ENCODE peak calls at places on chromosome 14, in nine cellular contexts. X is fibroblast of lung; J is heart right ventricle; V is IMR-90; S is Panc1; Z is right atrium auricular region; Q is A549; A is BE2C; W is CD8-positive, alpha-beta T cell. L is an unnamed sample. For H3K9me3 and H3K4me1, the result is how much of the 10 kb centered on the place peaks cover.

GRCh38 chr14:60233251-60233650 is 15.8 kb upstream of the PPM1A start:
- DNase-seq in X (peak), J (no peak), V (peak), S (no peak), Z (no peak), Q (peak), A (no peak), W (no peak), L (no peak)

GRCh38 chr14:105140581-105140980 is 28.0 kb downstream of the JAG2 start:
- DNase-seq in X (no peak), J (no peak), V (no peak), S (no peak), Z (no peak), Q (no peak), A (no peak), W (no peak), L (no peak)

GRCh38 chr14:71050227-71050823 is 143.1 kb downstream of the PCNX1 start:
- DNase-seq in X (peak), J (no peak), V (peak), S (no peak), Z (no peak), Q (peak), A (no peak), W (no peak), L (no peak)

GRCh38 chr14:54814076-54814475 is 88.5 kb downstream of the GCH1 start:
- DNase-seq in X (no peak), J (no peak), V (no peak), S (no peak), Z (no peak), Q (peak), A (peak), W (no peak), L (no peak)

GRCh38 chr14:80152166-80152565 is 59.1 kb downstream of the DIO2 start:
- DNase-seq in X (no peak), J (no peak), V (no peak), S (no peak), Z (no peak), Q (no peak), A (no peak), W (no peak), L (no peak)

GRCh38 chr14:61467281-61467680 is 145.9 kb downstream of the PRKCH start:
- DNase-seq in X (no peak), J (peak), V (no peak), S (no peak), Z (no peak), Q (no peak), A (no peak), W (no peak), L (peak)

GRCh38 chr14:63203618-63204406 is 431 bp upstream of the RHOJ start:
- DNase-seq in X (peak), J (peak), V (peak), S (peak), Z (peak), Q (peak), A (peak), W (no peak), L (peak)

GRCh38 chr14:103186894-103187586 is 63.8 kb downstream of the TNFAIP2 start:
- DNase-seq in X (no peak), J (no peak), V (no peak), S (no peak), Z (no peak), Q (no peak), A (no peak), W (no peak), L (no peak)

GRCh38 chr14:77616133-77616453 is 344 bp downstream of the SPTLC2 start:
- DNase-seq in X (no peak), J (no peak), V (no peak), S (no peak), Z (no peak), Q (no peak), A (no peak), W (no peak), L (no peak)

GRCh38 chr14:76940057-76940456 is 88.5 kb downstream of the IRF2BPL start:
- DNase-seq in X (no peak), J (no peak), V (no peak), S (no peak), Z (no peak), Q (no peak), A (no peak), W (no peak), L (no peak)

DNA sequence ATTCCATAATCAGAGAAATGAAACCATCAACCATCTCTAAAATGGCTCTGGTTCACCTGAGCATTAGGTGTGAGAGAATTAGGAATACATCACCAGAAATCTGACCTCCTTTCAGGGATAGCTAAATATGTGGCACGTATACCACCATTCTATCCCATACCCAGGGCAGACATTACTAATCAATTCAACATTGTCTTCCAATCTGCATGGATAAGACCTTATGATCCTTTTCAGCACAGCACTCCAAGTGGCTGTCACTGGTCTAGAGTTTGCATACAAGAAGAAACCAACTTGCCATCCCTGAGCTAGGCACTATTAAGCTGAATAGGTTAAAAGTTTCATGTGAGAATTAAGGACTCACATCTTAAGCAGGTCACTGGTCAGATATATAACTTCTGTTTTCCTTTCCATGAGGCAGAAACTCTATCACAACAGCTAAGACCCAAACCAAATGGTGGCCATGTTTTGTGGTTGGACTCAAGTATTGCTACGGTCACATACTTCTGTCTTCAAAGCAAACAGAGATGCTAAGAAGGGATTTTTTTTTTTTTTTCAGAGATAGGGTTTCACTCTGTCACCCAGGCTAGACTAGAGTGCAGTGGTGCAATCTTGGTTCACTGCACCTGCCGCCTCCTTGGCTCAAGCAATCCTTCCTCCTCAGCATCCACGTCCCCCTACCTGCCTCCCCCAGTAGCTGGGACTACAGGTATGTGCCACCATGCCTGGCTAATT is 249.0 kb downstream of the DPF3 start:
- DNase-seq in X (no peak), J (no peak), V (peak), S (no peak), Z (no peak), Q (peak), A (no peak), W (no peak), L (peak)
- TF ChIP-seq CTCF in X (peak), J (no peak), V (no peak), S (no peak), Z (no peak), Q (no peak), A (no peak), W (no peak), L (no peak)

GRCh38 chr14:82011460-82011859 is 477.8 kb upstream of the SEL1L start:
- DNase-seq in X (no peak), J (no peak), V (no peak), S (no peak), Z (no peak), Q (no peak), A (no peak), W (no peak), L (no peak)

GRCh38 chr14:82009076-82009475 is 475.4 kb upstream of the SEL1L start:
- DNase-seq in X (no peak), J (no peak), V (no peak), S (no peak), Z (no peak), Q (no peak), A (no peak), W (no peak), L (no peak)

GRCh38 chr14:82009993-82010392 is 476.3 kb upstream of the SEL1L start:
- DNase-seq in X (no peak), J (no peak), V (no peak), S (no peak), Z (no peak), Q (no peak), A (no peak), W (no peak), L (no peak)
- H3K9me3 ChIP-seq in X (under half), J (under half), V (under half), S (under half), Z (under half), Q (under half), A (under half), W (under half), L (under half)

DNA sequence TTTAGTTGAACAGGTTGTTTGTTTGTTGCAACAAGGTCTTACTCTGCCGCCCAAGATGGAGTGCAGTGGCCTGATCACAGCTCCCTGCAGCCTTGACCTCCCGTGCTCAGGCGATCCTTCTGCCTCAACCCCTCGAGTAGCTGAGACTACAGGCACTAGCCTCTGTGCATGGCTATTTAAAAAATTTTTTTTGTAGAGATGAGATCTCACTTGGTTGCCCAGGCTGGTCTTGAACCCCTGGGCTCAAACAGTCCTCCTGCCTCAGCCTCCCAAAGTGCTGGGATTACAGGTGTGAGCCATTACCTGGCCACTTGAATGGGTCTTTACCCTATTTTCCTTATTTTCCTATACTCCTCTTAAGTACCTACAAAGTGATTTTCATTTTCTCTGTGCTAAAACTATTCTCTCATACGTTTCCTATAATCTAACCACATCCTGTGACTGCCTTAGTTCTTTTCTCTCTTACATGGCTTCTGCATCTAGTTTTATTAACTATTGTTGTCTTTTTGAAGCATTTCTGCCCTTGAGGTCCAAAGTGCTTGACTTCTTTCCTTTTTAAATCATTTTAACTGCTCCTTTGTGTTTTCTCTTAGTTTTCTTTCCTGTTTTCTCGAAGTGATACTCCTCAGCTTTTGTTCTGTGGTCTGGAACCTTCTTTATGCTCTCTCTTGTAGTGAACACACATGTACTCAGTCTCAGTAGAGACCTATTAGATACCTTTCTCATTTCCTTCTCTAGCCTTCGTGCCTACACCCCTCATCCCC is 14.1 kb downstream of the GPX2 start:
- DNase-seq in X (no peak), J (no peak), V (no peak), S (no peak), Z (no peak), Q (no peak), A (no peak), W (no peak), L (peak)
- H3K4me1 ChIP-seq in X (under half), J (under half), V (under half), S (under half), Z (under half), Q (under half), A (under half), W (half or more), L (under half)

GRCh38 chr14:92106095-92106937 is at the start of gene ATXN3:
- DNase-seq in X (peak), J (peak), V (peak), S (peak), Z (peak), Q (peak), A (peak), W (peak), L (peak)
- TF ChIP-seq CTCF in X (peak), J (peak), V (peak), S (peak), Z (peak), Q (peak), A (peak), W (peak), L (peak)

DNA sequence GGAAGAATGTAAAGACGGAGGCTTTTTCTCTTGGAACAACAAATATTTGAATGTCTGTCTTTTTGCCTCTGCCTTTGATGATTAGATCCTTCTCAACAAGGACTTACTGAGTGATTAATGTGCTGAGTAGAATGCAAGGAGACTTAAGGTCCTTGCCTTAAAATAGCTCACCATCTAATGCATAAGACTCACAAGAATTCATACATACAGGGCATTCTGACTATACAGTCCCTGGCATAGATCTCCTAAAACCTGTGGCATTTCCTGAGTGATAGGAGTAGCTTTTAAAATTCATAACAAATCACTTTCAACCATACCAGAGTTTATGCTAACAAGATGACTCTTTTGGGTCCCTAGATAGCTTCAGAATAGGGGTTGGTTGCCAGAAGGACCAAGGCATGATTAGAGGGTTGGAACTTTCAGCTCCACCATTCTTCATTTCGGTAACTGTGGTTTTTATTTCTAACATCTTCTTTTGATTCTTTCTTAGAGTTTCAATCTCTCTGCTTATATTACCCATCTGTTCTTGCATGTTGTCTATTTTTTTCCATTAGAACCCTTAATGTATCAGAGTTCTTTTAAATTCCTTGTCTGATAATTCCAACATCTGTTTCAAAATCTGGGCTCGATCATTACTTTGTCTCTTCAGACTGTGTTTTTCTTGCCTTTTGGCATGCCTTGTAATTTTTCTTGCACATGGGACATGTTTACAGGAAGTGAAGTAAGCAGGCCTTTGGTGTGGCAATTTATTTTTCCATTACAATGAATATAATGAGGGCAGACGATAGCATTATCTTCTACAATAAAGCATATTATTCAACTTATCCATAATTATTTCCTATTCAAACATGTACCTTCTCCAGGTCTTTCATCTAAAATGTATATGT is 48.6 kb downstream of the STXBP6 start:
- DNase-seq in X (peak), J (no peak), V (peak), S (no peak), Z (no peak), Q (no peak), A (no peak), W (no peak), L (no peak)
- H3K9me3 ChIP-seq in X (under half), J (under half), V (under half), S (under half), Z (under half), Q (under half), A (under half), W (under half), L (under half)

GRCh38 chr14:35333797-35334743 is 41.9 kb downstream of the PSMA6 start:
- DNase-seq in X (no peak), J (no peak), V (no peak), S (no peak), Z (no peak), Q (peak), A (no peak), W (no peak), L (no peak)
- H3K4me1 ChIP-seq in X (under half), J (under half), V (under half), S (half or more), Z (half or more), Q (half or more), A (under half), W (under half), L (half or more)

DNA sequence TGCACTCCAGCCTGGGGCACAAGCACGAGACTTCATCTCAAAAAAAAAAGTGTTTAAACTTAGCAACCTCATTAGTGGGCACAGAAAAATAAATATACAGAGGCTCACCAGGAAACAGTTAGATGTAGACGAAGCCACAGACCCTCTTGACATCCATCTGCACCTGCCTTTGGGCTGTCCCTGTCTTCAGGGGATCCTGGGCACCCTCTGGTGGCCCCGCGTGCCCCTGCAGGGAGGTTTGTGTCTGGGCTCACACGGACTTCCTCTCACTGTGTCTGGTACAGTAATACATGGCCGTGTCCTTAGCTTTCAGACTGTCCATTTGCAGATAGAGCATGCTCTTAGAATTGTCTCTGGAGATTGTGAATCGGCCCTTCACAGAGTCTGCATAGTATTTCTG is 916.5 kb downstream of the TMEM121 start:
- DNase-seq in X (no peak), J (no peak), V (no peak), S (no peak), Z (no peak), Q (no peak), A (peak), W (peak), L (no peak)
- TF ChIP-seq CTCF in X (no peak), J (no peak), V (no peak), S (peak), Z (no peak), Q (no peak), A (peak), W (no peak), L (no peak)

GRCh38 chr14:79093542-79093941 is 923.4 kb downstream of the NRXN3 start:
- DNase-seq in X (no peak), J (no peak), V (no peak), S (no peak), Z (no peak), Q (no peak), A (no peak), W (no peak), L (no peak)
- H3K9me3 ChIP-seq in X (under half), J (under half), V (under half), S (under half), Z (under half), Q (under half), A (under half), W (under half), L (under half)

DNA sequence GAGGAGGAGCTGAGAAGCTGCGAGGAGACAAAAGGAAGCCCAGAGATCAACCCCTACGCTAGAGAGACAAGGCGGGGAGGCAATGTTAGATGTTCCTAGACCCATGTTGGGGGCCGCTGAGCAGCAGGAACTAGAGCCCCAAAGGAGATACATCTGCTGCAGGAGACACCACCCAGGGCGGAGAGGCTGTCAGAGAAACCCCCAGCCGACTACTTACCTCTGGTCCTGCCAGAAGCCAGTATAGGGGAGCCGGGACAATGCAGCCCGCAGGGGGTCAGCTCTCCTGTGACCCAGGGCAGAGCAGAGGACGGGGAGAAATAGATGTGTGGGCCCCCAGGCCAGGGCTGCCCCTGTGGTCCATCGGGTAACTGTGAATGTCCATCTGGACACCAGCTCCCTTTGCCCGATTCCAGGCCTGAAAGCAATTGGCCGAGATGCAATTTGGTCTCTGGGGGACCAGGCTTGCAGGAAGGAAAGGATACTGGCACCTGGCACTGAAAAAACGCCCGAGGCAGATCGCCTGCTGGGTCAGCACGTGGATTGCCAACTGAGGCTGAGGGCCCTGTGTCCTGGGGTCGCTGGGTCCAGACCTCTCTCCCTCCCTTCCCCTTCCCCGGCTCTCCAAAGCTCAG is 34.9 kb downstream of the SYNE3 start:
- DNase-seq in X (no peak), J (no peak), V (no peak), S (no peak), Z (no peak), Q (no peak), A (peak), W (no peak), L (no peak)
- H3K4me1 ChIP-seq in X (under half), J (under half), V (under half), S (under half), Z (half or more), Q (under half), A (under half), W (under half), L (half or more)